ENCODE peak calls at places on chromosomes 1 and 21, in four cellular contexts. W, A, N and R are unnamed samples.

GRCh38 chr1:65437616-65438015 is 17.1 kb downstream of the LEPR start:
- DNase-seq in W (no peak), N (no peak), A (no peak), R (no peak)

GRCh38 chr1:53732912-53733317 is 6.0 kb downstream of the GLIS1 start:
- DNase-seq in N (peak; percentile 97), A (no peak), W (peak; percentile 24), R (no peak)

GRCh38 chr1:25580933-25581332 is 35.7 kb upstream of the MAN1C1 start:
- DNase-seq in A (peak; percentile 73), N (no peak), W (no peak), R (no peak)

GRCh38 chr21:31555741-31556191 is 103.7 kb upstream of the SOD1 start:
- DNase-seq in A (peak; percentile 92), W (no peak), N (no peak), R (no peak)

GRCh38 chr1:39491146-39491921 is at the start of gene BMP8A:
- DNase-seq in A (peak; percentile 71), W (peak; percentile 51), N (no peak), R (peak; percentile 84)

GRCh38 chr1:67503974-67504373 is 73.8 kb upstream of the SERBP1 start:
- DNase-seq in N (no peak), A (no peak), W (no peak), R (no peak)

GRCh38 chr1:24020032-24020431 is 39.9 kb upstream of the SRSF10 start:
- DNase-seq in A (no peak), W (no peak), N (peak; percentile 70), R (no peak)

GRCh38 chr1:2073382-2074230 is 23.4 kb downstream of the PRKCZ start:
- DNase-seq in W (no peak), N (peak; percentile 58), A (no peak), R (no peak)

GRCh38 chr1:160834945-160835565 is 27.6 kb downstream of the CD244 start:
- DNase-seq in A (peak; percentile 39), W (peak; percentile 20), N (peak; percentile 31), R (no peak)

GRCh38 chr1:63480057-63480456 is 43.0 kb downstream of the ITGB3BP start:
- DNase-seq in W (no peak), N (no peak), A (no peak), R (no peak)

GRCh38 chr1:211260161-211261107 is 1.3 kb downstream of the RCOR3 start:
- DNase-seq in A (peak; percentile 86), N (peak; percentile 61), W (peak; percentile 71), R (peak; percentile 92)

GRCh38 chr1:959730-960039 is 629 bp upstream of the NOC2L start:
- DNase-seq in A (no peak), N (no peak), W (no peak), R (no peak)

GRCh38 chr21:45078877-45079281 is 4.5 kb downstream of the ADARB1 start:
- DNase-seq in A (no peak), N (peak; percentile 85), W (peak; percentile 89), R (no peak)

GRCh38 chr1:15945011-15945831 is 30.7 kb downstream of the ZBTB17 start:
- DNase-seq in A (no peak), N (no peak), W (no peak), R (no peak)

GRCh38 chr21:42666023-42666747 is 12.8 kb downstream of the PDE9A start:
- DNase-seq in N (no peak), W (no peak), A (peak; percentile 39), R (no peak)

GRCh38 chr1:98929456-98929855 is 75.2 kb downstream of the PLPPR5 start:
- DNase-seq in N (no peak), W (peak; percentile 12), A (no peak), R (no peak)

GRCh38 chr1:234708700-234709395 is 98.9 kb upstream of the IRF2BP2 start:
- DNase-seq in W (peak; percentile 65), A (peak; percentile 31), N (no peak), R (peak; percentile 18)

GRCh38 chr21:16239659-16240265 is 510.0 kb downstream of the USP25 start:
- DNase-seq in N (no peak), W (no peak), A (peak; percentile 73), R (no peak)

GRCh38 chr1:246153796-246154212 is 353.3 kb downstream of the SMYD3 start:
- DNase-seq in W (no peak), A (no peak), N (peak; percentile 50), R (no peak)

GRCh38 chr1:203321273-203322052 is 16.1 kb downstream of the BTG2 start:
- DNase-seq in A (no peak), W (no peak), N (no peak), R (no peak)

GRCh38 chr1:204348722-204349121 is 11.0 kb downstream of the PLEKHA6 start:
- DNase-seq in A (peak; percentile 75), W (no peak), N (peak; percentile 62), R (peak; percentile 84)

GRCh38 chr1:156961709-156962108 is 41.3 kb downstream of the LRRC71 start:
- DNase-seq in W (no peak), A (peak; percentile 56), N (no peak), R (no peak)

GRCh38 chr1:208950206-208950605 is 633.3 kb upstream of the CAMK1G start:
- DNase-seq in A (no peak), W (no peak), N (no peak), R (no peak)

GRCh38 chr1:223556414-223557124 is 108.9 kb downstream of the CAPN8 start:
- DNase-seq in A (peak; percentile 57), N (peak; percentile 1), W (peak; percentile 50), R (peak; percentile 77)

GRCh38 chr1:2179283-2180013 is 15.1 kb downstream of the FAAP20 start:
- DNase-seq in N (no peak), A (peak; percentile 26), W (no peak), R (no peak)

GRCh38 chr1:203278087-203278884 is 27.0 kb upstream of the BTG2 start:
- DNase-seq in W (peak; percentile 50), A (peak; percentile 73), N (peak; percentile 81), R (peak; percentile 79)

GRCh38 chr1:112110031-112110430 is 120.6 kb upstream of the KCND3 start:
- DNase-seq in W (peak; percentile 14), N (no peak), A (no peak), R (no peak)

GRCh38 chr21:32423320-32423719 is 10.8 kb downstream of the EVA1C start:
- DNase-seq in W (peak; percentile 76), N (peak; percentile 94), A (no peak), R (no peak)

GRCh38 chr1:237712082-237712481 is 178.6 kb downstream of the ZP4 start:
- DNase-seq in W (no peak), A (peak; percentile 5), N (no peak), R (no peak)

GRCh38 chr1:174692313-174692712 is 244.5 kb downstream of the GPR52 start:
- DNase-seq in W (peak; percentile 5), N (peak; percentile 68), A (peak; percentile 60), R (no peak)

GRCh38 chr1:93629101-93630059 is 52.3 kb downstream of the BCAR3 start:
- DNase-seq in W (peak; percentile 59), N (peak; percentile 85), A (peak; percentile 83), R (peak; percentile 62)

DNA sequence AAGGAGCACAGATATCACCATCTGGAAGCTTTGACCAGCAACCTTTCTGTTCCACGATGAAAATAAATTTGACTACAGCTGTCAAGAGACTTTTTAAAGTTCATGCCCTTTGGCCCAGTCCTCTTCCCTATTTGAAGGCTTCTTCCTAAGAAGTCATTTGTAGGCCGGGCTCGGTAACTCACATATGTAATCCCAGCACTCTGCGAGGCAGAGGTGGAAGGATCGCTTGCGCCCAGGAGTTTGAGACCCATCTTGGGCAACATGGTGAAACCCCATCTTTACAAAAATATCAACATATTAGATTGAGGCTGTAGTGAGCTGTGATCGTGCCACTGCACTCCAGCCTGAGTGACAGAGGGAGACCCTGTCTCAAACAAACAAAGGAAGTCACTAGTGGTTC is 58.3 kb upstream of the IFFO2 start:
- DNase-seq in W (no peak), A (no peak), N (no peak), R (no peak)
- H3K9ac ChIP-seq in W (no peak overlapping the region), A (no peak overlapping the region), N (no peak overlapping the region), R (no peak overlapping the region)

GRCh38 chr1:199687321-199687720 is 340.2 kb upstream of the NR5A2 start:
- DNase-seq in A (peak; percentile 15), W (peak; percentile 8), N (peak; percentile 44), R (no peak)
- H3K4me1 ChIP-seq in A (peaks cover 2% of the 10 kb centered on the region), W (peaks cover 27% of the 10 kb centered on the region), N (peaks cover 9% of the 10 kb centered on the region), R (no peaks in the 10 kb centered on the region)

GRCh38 chr1:84771895-84772294 is 81.6 kb upstream of the SSX2IP start:
- DNase-seq in W (no peak), A (no peak), N (no peak), R (no peak)

GRCh38 chr1:84773195-84773594 is 82.9 kb upstream of the SSX2IP start:
- DNase-seq in W (peak; percentile 78), A (no peak), N (no peak), R (no peak)

GRCh38 chr1:84770481-84770880 is 80.2 kb upstream of the SSX2IP start:
- DNase-seq in W (no peak), N (no peak), A (no peak), R (no peak)

GRCh38 chr1:84773933-84774497 is 83.8 kb upstream of the SSX2IP start:
- DNase-seq in N (no peak), W (no peak), A (no peak), R (no peak)

DNA sequence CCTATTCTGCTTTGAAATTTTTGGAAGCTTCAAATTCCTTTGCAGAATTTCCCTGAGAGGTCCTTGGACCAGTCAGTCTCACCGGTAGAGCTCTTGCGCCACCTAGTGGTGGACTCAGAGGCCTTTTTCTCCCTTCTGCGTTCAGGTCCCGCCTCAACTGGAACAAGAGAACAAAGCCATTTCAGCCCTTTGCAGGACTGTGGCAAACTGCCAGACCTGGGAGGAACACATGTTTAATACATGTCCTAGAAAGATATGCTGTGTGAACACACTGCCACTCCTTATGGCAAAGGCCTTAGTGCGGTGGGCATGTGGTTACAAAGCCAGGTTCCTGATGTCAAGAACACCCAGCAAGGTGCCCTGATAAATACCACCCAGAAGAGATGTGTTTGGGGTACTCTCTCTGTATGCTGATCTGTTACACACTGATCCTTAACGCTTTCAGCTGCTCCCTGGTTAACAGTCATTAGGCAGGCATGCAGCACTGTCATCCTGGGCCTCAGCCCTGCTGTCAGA is 82.2 kb upstream of the SSX2IP start:
- DNase-seq in A (peak; percentile 83), N (peak; percentile 78), W (peak; percentile 78), R (peak; percentile 88)
- H3K9ac ChIP-seq in A (no peak overlapping the region), N (no peak overlapping the region), W (no peak overlapping the region), R (no peak overlapping the region)

DNA sequence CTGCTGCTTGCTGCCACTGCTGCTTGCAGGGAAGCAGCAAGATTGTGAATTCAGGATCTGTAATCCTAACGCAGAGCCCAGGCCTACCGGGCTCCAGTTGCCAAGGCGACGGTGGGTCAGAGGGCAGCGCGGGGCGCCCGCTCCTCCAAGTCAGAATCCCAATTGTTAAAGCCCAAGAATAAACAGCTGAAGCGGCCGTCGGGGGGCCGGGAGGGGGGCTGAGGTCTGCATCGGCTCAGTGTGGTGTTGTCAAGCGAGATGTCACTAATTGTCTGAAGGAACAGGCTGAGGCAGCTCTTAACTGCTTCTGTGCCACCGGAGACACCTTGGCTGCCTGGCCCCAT is 36.8 kb downstream of the AHDC1 start:
- DNase-seq in A (peak; percentile 37), W (no peak), N (no peak), R (no peak)
- H3K4me1 ChIP-seq in A (peaks cover 46% of the 10 kb centered on the region), W (peaks cover 78% of the 10 kb centered on the region), N (peaks cover 59% of the 10 kb centered on the region), R (peaks cover 37% of the 10 kb centered on the region)